ENCODE peak calls at places on chromosomes 11 and 22, in ten cellular contexts. A is germinal center; G is AG10803; K is mucosa of descending colon; V is hippocampal formation; J is neural progenitor cell; H is CD4-positive, alpha-beta T cell; O is activated T-helper 1 cell treated with anti-CD3 and anti-CD28 coated beads, Interleukin-2, amount 50 U/mL, for 16 hours; W is WTC11; R is epithelial cell of esophagus. C is an unnamed sample.
A peak's percentile ranks its signal among the peaks of the same experiment; 100 is the strongest.

GRCh38 chr11:17719940-17720795 is 797 bp downstream of the MYOD1 start:
- DNase-seq in A (no peak), G (no peak), K (no peak), V (no peak), J (peak; percentile 89), H (no peak), O (no peak), W (peak; percentile 67), R (no peak), C (no peak)

GRCh38 chr11:10926801-10927200 is 68.9 kb upstream of the ZBED5 start:
- DNase-seq in A (no peak), G (peak; percentile 38), K (no peak), V (no peak), J (no peak), H (no peak), O (no peak), W (no peak), R (peak; percentile 68), C (no peak)

GRCh38 chr22:22384668-22385244 is 123.8 kb downstream of the ZNF280B start:
- DNase-seq in A (no peak), G (no peak), K (no peak), V (no peak), J (no peak), H (no peak), O (no peak), W (no peak), R (no peak), C (no peak)

GRCh38 chr11:18392434-18393321 is 1.7 kb upstream of the LDHA start:
- DNase-seq in A (no peak), G (peak; percentile 29), K (no peak), V (no peak), J (no peak), H (no peak), O (no peak), W (no peak), R (peak; percentile 54), C (no peak)

GRCh38 chr22:50599816-50600454 is 658 bp upstream of the MAPK8IP2 start:
- DNase-seq in A (peak; percentile 74), G (no peak), K (peak; percentile 69), V (no peak), J (peak; percentile 88), H (peak; percentile 56), O (no peak), W (peak; percentile 84), R (peak; percentile 47), C (peak; percentile 36)

GRCh38 chr11:116037851-116038250 is 533.6 kb upstream of the CADM1 start:
- DNase-seq in A (no peak), G (no peak), K (no peak), V (no peak), J (no peak), H (no peak), O (no peak), W (no peak), R (no peak), C (no peak)

GRCh38 chr22:37804886-37805857 is 2.6 kb upstream of the GCAT start:
- DNase-seq in A (peak; percentile 69), G (peak; percentile 85), K (peak; percentile 94), V (peak; percentile 78), J (peak; percentile 86), H (peak; percentile 59), O (peak; percentile 38), W (peak; percentile 85), R (peak; percentile 87), C (peak; percentile 32)

GRCh38 chr11:71281901-71282300 is 29.5 kb upstream of the SHANK2 start:
- DNase-seq in A (no peak), G (no peak), K (peak; percentile 38), V (no peak), J (no peak), H (no peak), O (no peak), W (no peak), R (no peak), C (no peak)

GRCh38 chr11:128448981-128449713 is 138.2 kb downstream of the ETS1 start:
- DNase-seq in A (no peak), G (no peak), K (no peak), V (no peak), J (no peak), H (no peak), O (no peak), W (no peak), R (no peak), C (no peak)

GRCh38 chr22:47380692-47381091 is 618.2 kb downstream of the TBC1D22A start:
- DNase-seq in A (no peak), G (no peak), K (no peak), V (no peak), J (no peak), H (no peak), O (no peak), W (no peak), R (no peak), C (no peak)

GRCh38 chr11:58832246-58832645 is 12.3 kb downstream of the GLYATL2 start:
- DNase-seq in A (no peak), G (no peak), K (peak; percentile 38), V (no peak), J (no peak), H (no peak), O (no peak), W (no peak), R (peak; percentile 47), C (no peak)

GRCh38 chr11:121443688-121444275 is 8.3 kb upstream of the SORL1 start:
- DNase-seq in A (no peak), G (no peak), K (no peak), V (no peak), J (no peak), H (no peak), O (no peak), W (no peak), R (no peak), C (no peak)

GRCh38 chr11:106656646-106657045 is 361.6 kb downstream of the GUCY1A2 start:
- DNase-seq in A (no peak), G (peak; percentile 6), K (no peak), V (no peak), J (no peak), H (no peak), O (no peak), W (no peak), R (peak; percentile 76), C (no peak)

GRCh38 chr11:45216031-45216430 is 69.6 kb downstream of the PRDM11 start:
- DNase-seq in A (no peak), G (no peak), K (no peak), V (no peak), J (no peak), H (no peak), O (no peak), W (no peak), R (no peak), C (no peak)

GRCh38 chr11:70327717-70328116 is 57.2 kb downstream of the PPFIA1 start:
- DNase-seq in A (no peak), G (no peak), K (no peak), V (no peak), J (no peak), H (no peak), O (no peak), W (no peak), R (no peak), C (no peak)

GRCh38 chr22:47133263-47133662 is 370.8 kb downstream of the TBC1D22A start:
- DNase-seq in A (no peak), G (peak; percentile 20), K (no peak), V (no peak), J (no peak), H (no peak), O (no peak), W (no peak), R (no peak), C (no peak)

GRCh38 chr11:69823641-69824285 is 4.5 kb upstream of the FGF3 start:
- DNase-seq in A (no peak), G (no peak), K (no peak), V (no peak), J (no peak), H (no peak), O (no peak), W (no peak), R (no peak), C (no peak)

GRCh38 chr22:46457502-46458488 is 79.6 kb downstream of the CELSR1 start:
- DNase-seq in A (no peak), G (peak; percentile 29), K (no peak), V (no peak), J (peak; percentile 41), H (no peak), O (no peak), W (no peak), R (peak; percentile 90), C (no peak)

GRCh38 chr11:118529584-118530175 is 1.3 kb upstream of the TMEM25 start:
- DNase-seq in A (no peak), G (no peak), K (no peak), V (no peak), J (peak; percentile 29), H (no peak), O (no peak), W (peak; percentile 22), R (no peak), C (no peak)

GRCh38 chr11:38330578-38330977 is 1732.5 kb upstream of the RAG2 start:
- DNase-seq in A (no peak), G (no peak), K (no peak), V (no peak), J (no peak), H (no peak), O (no peak), W (no peak), R (no peak), C (no peak)

GRCh38 chr11:86671386-86672006 is 920 bp downstream of the ME3 start:
- DNase-seq in A (no peak), G (no peak), K (peak; percentile 87), V (peak; percentile 38), J (peak; percentile 47), H (no peak), O (no peak), W (peak; percentile 36), R (peak; percentile 36), C (no peak)

GRCh38 chr11:85752201-85752889 is 58.6 kb downstream of the SYTL2 start:
- DNase-seq in A (no peak), G (no peak), K (no peak), V (no peak), J (no peak), H (peak; percentile 62), O (no peak), W (no peak), R (no peak), C (no peak)

GRCh38 chr11:46315033-46315738 is 32.1 kb upstream of the DGKZ start:
- DNase-seq in A (peak; percentile 86), G (peak; percentile 75), K (peak; percentile 88), V (no peak), J (peak; percentile 86), H (peak; percentile 67), O (peak; percentile 50), W (peak; percentile 95), R (peak; percentile 70), C (peak; percentile 51)

GRCh38 chr11:83409476-83409875 is 123.3 kb upstream of the CCDC90B start:
- DNase-seq in A (no peak), G (no peak), K (no peak), V (no peak), J (no peak), H (no peak), O (no peak), W (no peak), R (no peak), C (no peak)

GRCh38 chr11:109747839-109748238 is 325.8 kb downstream of the C11orf87 start:
- DNase-seq in A (no peak), G (no peak), K (no peak), V (no peak), J (no peak), H (no peak), O (no peak), W (no peak), R (peak; percentile 31), C (no peak)

GRCh38 chr11:65279713-65280459 is 18.1 kb downstream of the POLA2 start:
- DNase-seq in A (no peak), G (peak; percentile 95), K (no peak), V (no peak), J (no peak), H (no peak), O (peak; percentile 19), W (no peak), R (peak; percentile 96), C (no peak)

GRCh38 chr11:73387594-73388021 is 11.4 kb downstream of the RELT start:
- DNase-seq in A (no peak), G (no peak), K (no peak), V (no peak), J (peak; percentile 50), H (no peak), O (no peak), W (no peak), R (no peak), C (no peak)

C was measured in activated naive CD8-positive, alpha-beta T cell treated with anti-CD3 and anti-CD28 coated beads, Interleukin-2, amount 50 U/mL, for 16 hours.